ENCODE peak calls at places on chromosomes 7 and 10, in six cellular contexts. One of them, this sample, is unnamed.

GRCh38 chr10:49761201-49761788 is 828 bp downstream of the OGDHL start:
- DNase-seq in A549: no peak
- DNase-seq in astrocyte of the spinal cord: no peak
- DNase-seq in CD4-positive, alpha-beta T cell: no peak
- DNase-seq in glutamatergic neuron: no peak
- DNase-seq in PC-3: no peak
- DNase-seq in this sample: peak; percentile 13

GRCh38 chr10:103759100-103759781 is 96.1 kb downstream of the SH3PXD2A start:
- DNase-seq in A549: peak; percentile 55
- DNase-seq in astrocyte of the spinal cord: peak; percentile 81
- DNase-seq in CD4-positive, alpha-beta T cell: no peak
- DNase-seq in glutamatergic neuron: no peak
- DNase-seq in PC-3: peak; percentile 52
- DNase-seq in this sample: peak; percentile 32

GRCh38 chr7:68125173-68125572 is 1128.5 kb downstream of the TYW1 start:
- DNase-seq in A549: no peak
- DNase-seq in astrocyte of the spinal cord: no peak
- DNase-seq in CD4-positive, alpha-beta T cell: no peak
- DNase-seq in glutamatergic neuron: no peak
- DNase-seq in PC-3: no peak
- DNase-seq in this sample: no peak

GRCh38 chr7:24824400-24824799 is 67.1 kb upstream of the GSDME start:
- DNase-seq in A549: no peak
- DNase-seq in astrocyte of the spinal cord: no peak
- DNase-seq in CD4-positive, alpha-beta T cell: no peak
- DNase-seq in glutamatergic neuron: no peak
- DNase-seq in PC-3: no peak
- DNase-seq in this sample: no peak

GRCh38 chr10:43265799-43266721 is 805 bp downstream of the RASGEF1A start:
- DNase-seq in A549: peak; percentile 96
- DNase-seq in astrocyte of the spinal cord: no peak
- DNase-seq in CD4-positive, alpha-beta T cell: peak; percentile 28
- DNase-seq in glutamatergic neuron: no peak
- DNase-seq in PC-3: peak; percentile 57
- DNase-seq in this sample: peak; percentile 35

GRCh38 chr7:122442929-122443328 is 138.4 kb upstream of the FEZF1 start:
- DNase-seq in A549: no peak
- DNase-seq in astrocyte of the spinal cord: no peak
- DNase-seq in CD4-positive, alpha-beta T cell: no peak
- DNase-seq in glutamatergic neuron: no peak
- DNase-seq in PC-3: no peak
- DNase-seq in this sample: no peak

GRCh38 chr7:137762334-137762733 is 84.4 kb downstream of the DGKI start:
- DNase-seq in A549: no peak
- DNase-seq in astrocyte of the spinal cord: no peak
- DNase-seq in CD4-positive, alpha-beta T cell: no peak
- DNase-seq in glutamatergic neuron: no peak
- DNase-seq in PC-3: no peak
- DNase-seq in this sample: no peak

GRCh38 chr10:111233439-111233838 is 156.6 kb downstream of the ADRA2A start:
- DNase-seq in A549: no peak
- DNase-seq in astrocyte of the spinal cord: no peak
- DNase-seq in CD4-positive, alpha-beta T cell: no peak
- DNase-seq in glutamatergic neuron: no peak
- DNase-seq in PC-3: peak; percentile 5
- DNase-seq in this sample: no peak

GRCh38 chr7:114413741-114414140 is 874 bp upstream of the FOXP2 start:
- DNase-seq in A549: no peak
- DNase-seq in astrocyte of the spinal cord: peak; percentile 8
- DNase-seq in CD4-positive, alpha-beta T cell: no peak
- DNase-seq in glutamatergic neuron: no peak
- DNase-seq in PC-3: no peak
- DNase-seq in this sample: no peak

GRCh38 chr7:142328006-142328405 is 70.1 kb upstream of the PRSS58 start:
- DNase-seq in A549: no peak
- DNase-seq in astrocyte of the spinal cord: no peak
- DNase-seq in CD4-positive, alpha-beta T cell: no peak
- DNase-seq in glutamatergic neuron: peak; percentile 78
- DNase-seq in PC-3: no peak
- DNase-seq in this sample: no peak

GRCh38 chr7:30911561-30911969 is at the start of gene AQP1:
- DNase-seq in A549: no peak
- DNase-seq in astrocyte of the spinal cord: peak; percentile 31
- DNase-seq in CD4-positive, alpha-beta T cell: no peak
- DNase-seq in glutamatergic neuron: no peak
- DNase-seq in PC-3: no peak
- DNase-seq in this sample: no peak

GRCh38 chr10:129968937-129969527 is 5.0 kb upstream of the EBF3 start:
- DNase-seq in A549: peak; percentile 58
- DNase-seq in astrocyte of the spinal cord: no peak
- DNase-seq in CD4-positive, alpha-beta T cell: no peak
- DNase-seq in glutamatergic neuron: peak; percentile 93
- DNase-seq in PC-3: peak; percentile 40
- DNase-seq in this sample: peak; percentile 70
- TF ChIP-seq CTCF in A549: peak; percentile 38
- TF ChIP-seq CTCF in astrocyte of the spinal cord: peak; percentile 55
- TF ChIP-seq CTCF in CD4-positive, alpha-beta T cell: no peak
- TF ChIP-seq CTCF in glutamatergic neuron: peak; percentile 96
- TF ChIP-seq CTCF in PC-3: peak; percentile 58
- TF ChIP-seq CTCF in this sample: no peak

GRCh38 chr7:92614586-92615237 is 24.5 kb upstream of the FAM133B start:
- DNase-seq in A549: no peak
- DNase-seq in astrocyte of the spinal cord: no peak
- DNase-seq in CD4-positive, alpha-beta T cell: no peak
- DNase-seq in glutamatergic neuron: no peak
- DNase-seq in PC-3: no peak
- DNase-seq in this sample: no peak

GRCh38 chr7:92613720-92614119 is 23.5 kb upstream of the FAM133B start:
- DNase-seq in A549: no peak
- DNase-seq in astrocyte of the spinal cord: no peak
- DNase-seq in CD4-positive, alpha-beta T cell: no peak
- DNase-seq in glutamatergic neuron: no peak
- DNase-seq in PC-3: no peak
- DNase-seq in this sample: no peak

GRCh38 chr7:92613214-92613613 is 23.0 kb upstream of the FAM133B start:
- DNase-seq in A549: no peak
- DNase-seq in astrocyte of the spinal cord: no peak
- DNase-seq in CD4-positive, alpha-beta T cell: no peak
- DNase-seq in glutamatergic neuron: no peak
- DNase-seq in PC-3: no peak
- DNase-seq in this sample: no peak

GRCh38 chr7:92612501-92612900 is 22.3 kb upstream of the FAM133B start:
- DNase-seq in A549: no peak
- DNase-seq in astrocyte of the spinal cord: peak; percentile 31
- DNase-seq in CD4-positive, alpha-beta T cell: no peak
- DNase-seq in glutamatergic neuron: no peak
- DNase-seq in PC-3: no peak
- DNase-seq in this sample: no peak

DNA sequence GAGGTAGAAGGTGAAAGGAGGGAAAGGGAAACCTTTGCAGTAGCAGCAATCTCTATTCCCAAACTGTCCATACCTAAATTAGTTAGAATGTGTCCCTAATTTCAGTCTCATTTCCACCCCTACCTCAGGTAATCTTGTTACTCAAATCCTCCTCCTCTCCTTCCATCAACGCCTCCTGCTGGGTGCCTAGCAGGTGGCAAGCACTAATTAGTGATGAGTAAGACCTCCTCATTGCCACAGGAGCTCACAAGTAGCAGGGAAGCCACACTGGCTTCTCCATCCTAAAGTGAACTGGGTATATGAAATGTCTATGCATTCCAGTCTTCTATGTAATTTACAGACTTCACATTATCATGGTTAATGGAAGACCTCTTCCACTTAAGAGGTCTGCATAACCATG is 25.7 kb upstream of the FAM133B start:
- DNase-seq in A549: no peak
- DNase-seq in astrocyte of the spinal cord: no peak
- DNase-seq in CD4-positive, alpha-beta T cell: no peak
- DNase-seq in glutamatergic neuron: no peak
- DNase-seq in PC-3: no peak
- DNase-seq in this sample: no peak
- TF ChIP-seq CTCF in A549: no peak
- TF ChIP-seq CTCF in astrocyte of the spinal cord: no peak
- TF ChIP-seq CTCF in CD4-positive, alpha-beta T cell: no peak
- TF ChIP-seq CTCF in glutamatergic neuron: no peak
- TF ChIP-seq CTCF in PC-3: no peak
- TF ChIP-seq CTCF in this sample: no peak

GRCh38 chr7:50562126-50562525 is 3.1 kb downstream of the DDC start:
- DNase-seq in A549: no peak
- DNase-seq in astrocyte of the spinal cord: no peak
- DNase-seq in CD4-positive, alpha-beta T cell: no peak
- DNase-seq in glutamatergic neuron: no peak
- DNase-seq in PC-3: no peak
- DNase-seq in this sample: no peak
- TF ChIP-seq CTCF in A549: no peak
- TF ChIP-seq CTCF in astrocyte of the spinal cord: no peak
- TF ChIP-seq CTCF in CD4-positive, alpha-beta T cell: no peak
- TF ChIP-seq CTCF in glutamatergic neuron: no peak
- TF ChIP-seq CTCF in PC-3: peak; percentile 15
- TF ChIP-seq CTCF in this sample: no peak

DNA sequence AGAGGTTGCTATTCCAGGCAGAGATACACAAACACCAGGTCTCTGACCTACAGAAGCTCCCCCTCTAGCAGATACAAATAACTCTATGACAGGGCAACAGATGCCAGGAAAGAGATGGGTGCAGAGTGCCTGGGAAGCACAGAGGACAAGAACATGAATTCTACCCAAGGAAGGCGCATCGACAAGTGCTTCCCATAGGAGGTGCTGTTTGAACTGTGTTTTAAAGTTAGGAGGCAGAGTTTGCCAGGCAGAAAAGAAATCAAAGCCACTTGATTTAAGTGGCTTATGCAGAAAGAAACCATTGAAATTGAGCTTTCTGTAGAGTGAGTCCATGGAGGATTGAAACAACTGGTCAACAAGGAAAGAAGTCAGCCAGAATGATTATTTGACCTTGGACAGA is 35.3 kb upstream of the EGR2 start:
- DNase-seq in A549: no peak
- DNase-seq in astrocyte of the spinal cord: no peak
- DNase-seq in CD4-positive, alpha-beta T cell: no peak
- DNase-seq in glutamatergic neuron: no peak
- DNase-seq in PC-3: peak; percentile 86
- DNase-seq in this sample: no peak
- TF ChIP-seq CTCF in A549: peak; percentile 7
- TF ChIP-seq CTCF in astrocyte of the spinal cord: peak; percentile 28
- TF ChIP-seq CTCF in CD4-positive, alpha-beta T cell: no peak
- TF ChIP-seq CTCF in glutamatergic neuron: peak; percentile 24
- TF ChIP-seq CTCF in PC-3: peak; percentile 98
- TF ChIP-seq CTCF in this sample: peak; percentile 8

DNA sequence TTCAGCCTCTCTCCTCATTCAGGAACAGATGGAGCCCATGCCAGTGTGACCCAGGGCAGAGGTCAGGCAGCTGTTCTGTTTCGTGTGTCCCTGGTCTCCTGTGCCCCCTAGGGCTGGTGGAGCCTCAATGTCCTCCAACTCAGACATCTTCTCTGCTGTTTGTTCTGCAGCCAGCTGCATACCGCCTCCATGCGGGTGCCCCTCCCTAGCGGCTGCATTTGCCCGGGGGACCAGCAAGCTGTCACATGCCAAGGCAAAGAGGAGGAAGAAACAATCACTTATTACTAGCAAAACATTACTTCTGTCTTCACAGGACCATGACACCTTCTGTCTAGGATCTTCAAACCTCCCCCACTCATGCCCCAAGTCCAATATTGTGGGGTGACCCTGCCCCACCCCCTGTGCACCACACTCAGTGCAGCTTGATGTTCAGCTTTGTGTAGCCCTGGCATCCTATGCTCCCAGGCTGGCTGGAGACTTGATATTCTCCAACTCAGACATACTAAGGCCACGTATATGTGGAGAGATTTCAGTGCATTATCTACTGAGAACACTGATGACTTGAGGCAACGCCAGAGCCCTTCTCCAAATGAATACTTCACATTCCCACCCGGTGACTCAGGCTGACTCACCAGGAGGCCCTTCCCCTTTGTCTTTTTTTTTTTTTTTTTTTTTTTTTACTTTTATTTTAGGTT is 188.9 kb downstream of the SKIDA1 start:
- DNase-seq in A549: peak; percentile 86
- DNase-seq in astrocyte of the spinal cord: peak; percentile 93
- DNase-seq in CD4-positive, alpha-beta T cell: no peak
- DNase-seq in glutamatergic neuron: peak; percentile 47
- DNase-seq in PC-3: peak; percentile 94
- DNase-seq in this sample: no peak
- TF ChIP-seq CTCF in A549: peak; percentile 31
- TF ChIP-seq CTCF in astrocyte of the spinal cord: no peak
- TF ChIP-seq CTCF in CD4-positive, alpha-beta T cell: no peak
- TF ChIP-seq CTCF in glutamatergic neuron: no peak
- TF ChIP-seq CTCF in PC-3: no peak
- TF ChIP-seq CTCF in this sample: no peak

DNA sequence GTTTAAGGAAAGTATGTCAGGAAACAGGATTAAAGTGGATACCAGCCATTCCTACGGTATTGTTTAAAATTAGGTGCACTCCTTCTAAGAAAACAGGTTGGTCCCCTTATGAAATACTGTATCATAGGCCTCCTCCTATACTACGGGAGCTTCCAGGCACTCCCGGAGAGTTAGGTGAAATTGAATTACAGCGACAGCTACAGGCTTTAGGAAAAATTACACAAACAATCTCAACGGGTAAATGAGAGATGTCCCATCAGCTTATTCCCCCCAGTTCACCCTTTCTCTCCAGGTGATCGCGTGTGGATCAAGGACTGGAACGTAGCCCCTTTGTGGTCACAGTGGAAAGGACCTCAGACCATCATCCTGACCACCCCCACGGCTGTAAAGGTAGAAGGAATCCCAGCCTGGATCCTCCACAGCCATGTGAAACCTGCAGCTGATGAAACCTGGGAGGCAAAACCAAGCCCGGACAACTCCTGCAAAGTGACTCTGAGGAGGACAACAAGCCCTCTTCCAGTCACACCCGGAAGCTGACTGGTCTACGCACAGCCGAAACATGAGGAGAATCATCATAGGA is 25.1 kb upstream of the GHITM start:
- DNase-seq in A549: no peak
- DNase-seq in astrocyte of the spinal cord: no peak
- DNase-seq in CD4-positive, alpha-beta T cell: no peak
- DNase-seq in glutamatergic neuron: no peak
- DNase-seq in PC-3: peak; percentile 26
- DNase-seq in this sample: no peak
- TF ChIP-seq CTCF in A549: peak; percentile 23
- TF ChIP-seq CTCF in astrocyte of the spinal cord: peak; percentile 25
- TF ChIP-seq CTCF in CD4-positive, alpha-beta T cell: no peak
- TF ChIP-seq CTCF in glutamatergic neuron: peak; percentile 26
- TF ChIP-seq CTCF in PC-3: peak; percentile 45
- TF ChIP-seq CTCF in this sample: no peak

GRCh38 chr7:148286150-148286549 is 304.4 kb upstream of the C7orf33 start:
- DNase-seq in A549: no peak
- DNase-seq in astrocyte of the spinal cord: peak; percentile 10
- DNase-seq in CD4-positive, alpha-beta T cell: no peak
- DNase-seq in glutamatergic neuron: peak; percentile 25
- DNase-seq in PC-3: peak; percentile 54
- DNase-seq in this sample: no peak
- TF ChIP-seq CTCF in A549: peak; percentile 42
- TF ChIP-seq CTCF in astrocyte of the spinal cord: peak; percentile 48
- TF ChIP-seq CTCF in CD4-positive, alpha-beta T cell: no peak
- TF ChIP-seq CTCF in glutamatergic neuron: no peak
- TF ChIP-seq CTCF in PC-3: peak; percentile 69
- TF ChIP-seq CTCF in this sample: no peak

This sample was measured in GM20000.